ENCODE peak calls at places on chromosome 14, in five cellular contexts. One of them, this sample, is unnamed.

GRCh38 chr14:32950584-32950983 is 11.9 kb downstream of the NPAS3 start:
- DNase-seq in uterus: no peak
- DNase-seq in BE2C: no peak
- DNase-seq in right cardiac atrium: no peak
- DNase-seq in adipocyte: no peak
- DNase-seq in this sample: no peak

GRCh38 chr14:90424686-90425255 is 27.9 kb downstream of the CALM1 start:
- DNase-seq in BE2C: no peak
- DNase-seq in right cardiac atrium: no peak
- DNase-seq in uterus: no peak
- DNase-seq in adipocyte: no peak
- DNase-seq in this sample: no peak

GRCh38 chr14:100297320-100298300 is 8.6 kb downstream of the SLC25A29 start:
- DNase-seq in right cardiac atrium: peak
- DNase-seq in adipocyte: peak
- DNase-seq in uterus: peak
- DNase-seq in BE2C: no peak
- DNase-seq in this sample: peak

GRCh38 chr14:70641548-70642312 is at the start of gene TTC9:
- DNase-seq in adipocyte: peak
- DNase-seq in right cardiac atrium: peak
- DNase-seq in BE2C: peak
- DNase-seq in uterus: no peak
- DNase-seq in this sample: no peak

GRCh38 chr14:56998728-56999127 is 188.4 kb upstream of the OTX2 start:
- DNase-seq in right cardiac atrium: no peak
- DNase-seq in adipocyte: no peak
- DNase-seq in BE2C: no peak
- DNase-seq in uterus: no peak
- DNase-seq in this sample: no peak

GRCh38 chr14:30980980-30981379 is 44.5 kb upstream of the AP4S1 start:
- DNase-seq in BE2C: no peak
- DNase-seq in right cardiac atrium: no peak
- DNase-seq in adipocyte: no peak
- DNase-seq in uterus: no peak
- DNase-seq in this sample: no peak

GRCh38 chr14:64970776-64971451 is 1.2 kb downstream of the RAB15 start:
- DNase-seq in right cardiac atrium: no peak
- DNase-seq in BE2C: no peak
- DNase-seq in uterus: no peak
- DNase-seq in adipocyte: peak
- DNase-seq in this sample: no peak

GRCh38 chr14:57746563-57746962 is 119.3 kb downstream of the SLC35F4 start:
- DNase-seq in adipocyte: no peak
- DNase-seq in BE2C: no peak
- DNase-seq in uterus: no peak
- DNase-seq in right cardiac atrium: no peak
- DNase-seq in this sample: no peak

GRCh38 chr14:100698066-100698465 is 28.6 kb upstream of the DLK1 start:
- DNase-seq in uterus: no peak
- DNase-seq in adipocyte: no peak
- DNase-seq in right cardiac atrium: peak
- DNase-seq in BE2C: no peak
- DNase-seq in this sample: no peak

GRCh38 chr14:93019970-93020369 is 95.8 kb downstream of the ITPK1 start:
- DNase-seq in BE2C: no peak
- DNase-seq in adipocyte: no peak
- DNase-seq in right cardiac atrium: peak
- DNase-seq in uterus: no peak
- DNase-seq in this sample: no peak

GRCh38 chr14:70635971-70636595 is 5.6 kb upstream of the TTC9 start:
- DNase-seq in right cardiac atrium: no peak
- DNase-seq in adipocyte: no peak
- DNase-seq in uterus: no peak
- DNase-seq in BE2C: no peak
- DNase-seq in this sample: no peak

GRCh38 chr14:34930591-34931069 is 52.2 kb upstream of the SRP54 start:
- DNase-seq in adipocyte: no peak
- DNase-seq in uterus: no peak
- DNase-seq in BE2C: no peak
- DNase-seq in right cardiac atrium: no peak
- DNase-seq in this sample: no peak

GRCh38 chr14:91255820-91256219 is 11.3 kb upstream of the GPR68 start:
- DNase-seq in uterus: no peak
- DNase-seq in adipocyte: no peak
- DNase-seq in BE2C: no peak
- DNase-seq in right cardiac atrium: no peak
- DNase-seq in this sample: no peak

GRCh38 chr14:80959448-80960006 is 4.1 kb downstream of the TSHR start:
- DNase-seq in right cardiac atrium: no peak
- DNase-seq in uterus: no peak
- DNase-seq in adipocyte: no peak
- DNase-seq in BE2C: no peak
- DNase-seq in this sample: no peak

GRCh38 chr14:84770030-84770429 is 759.9 kb upstream of the FLRT2 start:
- DNase-seq in adipocyte: peak
- DNase-seq in right cardiac atrium: no peak
- DNase-seq in BE2C: no peak
- DNase-seq in uterus: no peak
- DNase-seq in this sample: no peak

GRCh38 chr14:101070540-101071492 is 167.3 kb upstream of the RTL1 start:
- DNase-seq in adipocyte: no peak
- DNase-seq in right cardiac atrium: no peak
- DNase-seq in BE2C: no peak
- DNase-seq in uterus: peak
- DNase-seq in this sample: no peak

GRCh38 chr14:75578786-75579781 is 664 bp downstream of the FLVCR2 start:
- DNase-seq in uterus: no peak
- DNase-seq in right cardiac atrium: peak
- DNase-seq in BE2C: no peak
- DNase-seq in adipocyte: no peak
- DNase-seq in this sample: no peak

GRCh38 chr14:105882626-105883025 is 356.2 kb downstream of the TMEM121 start:
- DNase-seq in uterus: peak
- DNase-seq in adipocyte: no peak
- DNase-seq in BE2C: no peak
- DNase-seq in right cardiac atrium: peak
- DNase-seq in this sample: no peak

GRCh38 chr14:51540364-51540763 is 111.3 kb upstream of the FRMD6 start:
- DNase-seq in right cardiac atrium: no peak
- DNase-seq in BE2C: no peak
- DNase-seq in uterus: no peak
- DNase-seq in adipocyte: no peak
- DNase-seq in this sample: no peak

GRCh38 chr14:51014086-51014485 is 69.8 kb upstream of the PYGL start:
- DNase-seq in adipocyte: peak
- DNase-seq in BE2C: no peak
- DNase-seq in right cardiac atrium: no peak
- DNase-seq in uterus: peak
- DNase-seq in this sample: no peak

GRCh38 chr14:85414142-85414541 is 115.8 kb upstream of the FLRT2 start:
- DNase-seq in right cardiac atrium: no peak
- DNase-seq in uterus: no peak
- DNase-seq in adipocyte: no peak
- DNase-seq in BE2C: no peak
- DNase-seq in this sample: no peak

GRCh38 chr14:94685166-94685581 is 73.0 kb downstream of the SERPINA3 start:
- DNase-seq in uterus: no peak
- DNase-seq in adipocyte: no peak
- DNase-seq in right cardiac atrium: no peak
- DNase-seq in BE2C: no peak
- DNase-seq in this sample: no peak

GRCh38 chr14:31677630-31678029 is 116.4 kb downstream of the NUBPL start:
- DNase-seq in adipocyte: no peak
- DNase-seq in uterus: no peak
- DNase-seq in right cardiac atrium: no peak
- DNase-seq in BE2C: no peak
- DNase-seq in this sample: no peak

GRCh38 chr14:51609987-51610283 is 41.8 kb upstream of the FRMD6 start:
- DNase-seq in uterus: peak
- DNase-seq in right cardiac atrium: no peak
- DNase-seq in BE2C: no peak
- DNase-seq in adipocyte: peak
- DNase-seq in this sample: no peak

GRCh38 chr14:30211326-30211725 is 283.7 kb upstream of the PRKD1 start:
- DNase-seq in uterus: no peak
- DNase-seq in right cardiac atrium: no peak
- DNase-seq in adipocyte: peak
- DNase-seq in BE2C: no peak
- DNase-seq in this sample: no peak

GRCh38 chr14:31449136-31449535 is 8.2 kb downstream of the DTD2 start:
- DNase-seq in adipocyte: no peak
- DNase-seq in uterus: no peak
- DNase-seq in BE2C: no peak
- DNase-seq in right cardiac atrium: no peak
- DNase-seq in this sample: no peak

GRCh38 chr14:93011650-93012317 is 88.8 kb downstream of the CHGA start:
- DNase-seq in BE2C: peak
- DNase-seq in right cardiac atrium: peak
- DNase-seq in adipocyte: no peak
- DNase-seq in uterus: no peak
- DNase-seq in this sample: no peak

GRCh38 chr14:90675399-90675798 is 140.8 kb downstream of the TTC7B start:
- DNase-seq in uterus: no peak
- DNase-seq in adipocyte: peak
- DNase-seq in BE2C: peak
- DNase-seq in right cardiac atrium: no peak
- DNase-seq in this sample: peak

DNA sequence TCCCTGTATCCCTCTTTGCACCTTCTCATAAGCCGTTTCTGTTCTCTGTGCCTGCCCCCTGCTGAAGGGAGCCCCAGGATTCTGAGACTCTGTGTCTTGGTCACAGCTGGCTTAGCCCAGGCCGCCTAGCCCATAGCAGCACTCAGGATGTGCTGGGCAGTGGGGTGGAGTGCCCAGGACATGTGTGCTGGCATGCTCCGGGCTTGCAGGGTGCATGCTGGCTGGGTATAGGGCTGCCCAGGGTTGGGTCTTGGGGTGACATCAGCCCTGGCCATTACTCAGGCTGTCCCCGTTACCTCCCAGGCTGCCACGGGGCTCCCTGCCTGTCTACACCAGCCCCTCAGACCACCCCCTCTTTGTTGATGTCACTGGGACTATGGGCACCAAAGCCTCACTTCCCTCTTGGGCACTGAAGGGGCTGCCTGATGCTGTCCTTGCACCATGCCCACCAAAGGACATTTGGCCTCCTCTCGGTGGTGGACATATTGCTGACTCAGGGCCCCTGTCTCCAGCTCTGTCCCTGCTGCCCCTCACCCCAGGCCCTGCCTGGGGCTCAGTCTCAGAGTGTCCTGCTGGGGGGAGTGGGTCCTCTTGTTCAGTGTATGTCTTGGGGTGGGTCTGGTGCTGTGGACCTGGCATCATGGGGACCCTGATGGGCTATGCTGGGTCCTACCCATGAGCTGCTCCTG is 2.4 kb downstream of the CEP170B start:
- DNase-seq in BE2C: no peak
- DNase-seq in right cardiac atrium: peak
- DNase-seq in uterus: peak
- DNase-seq in adipocyte: no peak
- DNase-seq in this sample: no peak
- H3K4me3 ChIP-seq in BE2C: no peak
- H3K4me3 ChIP-seq in right cardiac atrium: no peak
- H3K4me3 ChIP-seq in uterus: no peak
- H3K4me3 ChIP-seq in adipocyte: peak
- H3K4me3 ChIP-seq in this sample: no peak

DNA sequence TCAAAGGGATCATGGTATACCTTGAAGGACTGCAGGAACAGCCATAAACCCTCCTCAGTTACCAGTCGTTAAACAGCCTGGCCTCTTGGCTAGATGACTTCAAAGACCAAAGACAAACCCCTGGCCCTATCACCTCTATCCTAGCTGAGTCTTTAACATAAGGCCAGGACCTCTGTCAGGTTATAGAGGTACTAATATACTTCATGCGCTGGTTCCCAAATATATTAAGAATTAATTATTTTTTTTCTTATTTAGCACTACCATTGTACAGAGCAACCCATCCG is 459.8 kb downstream of the RAD51B start:
- DNase-seq in BE2C: no peak
- DNase-seq in uterus: no peak
- DNase-seq in right cardiac atrium: no peak
- DNase-seq in adipocyte: no peak
- DNase-seq in this sample: no peak
- H3K4me3 ChIP-seq in BE2C: no peak
- H3K4me3 ChIP-seq in uterus: no peak
- H3K4me3 ChIP-seq in right cardiac atrium: no peak
- H3K4me3 ChIP-seq in adipocyte: no peak
- H3K4me3 ChIP-seq in this sample: no peak

GRCh38 chr14:103339561-103339960 is 5.5 kb downstream of the EIF5 start:
- DNase-seq in right cardiac atrium: no peak
- DNase-seq in adipocyte: no peak
- DNase-seq in BE2C: no peak
- DNase-seq in uterus: no peak
- DNase-seq in this sample: no peak

GRCh38 chr14:103334644-103335603 is 887 bp downstream of the EIF5 start:
- DNase-seq in BE2C: peak
- DNase-seq in right cardiac atrium: peak
- DNase-seq in adipocyte: peak
- DNase-seq in uterus: peak
- DNase-seq in this sample: peak

GRCh38 chr14:103336191-103336590 is 2.2 kb downstream of the EIF5 start:
- DNase-seq in adipocyte: no peak
- DNase-seq in right cardiac atrium: no peak
- DNase-seq in uterus: no peak
- DNase-seq in BE2C: no peak
- DNase-seq in this sample: no peak

GRCh38 chr14:103340480-103341212 is 6.6 kb downstream of the EIF5 start:
- DNase-seq in uterus: no peak
- DNase-seq in adipocyte: no peak
- DNase-seq in right cardiac atrium: no peak
- DNase-seq in BE2C: no peak
- DNase-seq in this sample: no peak

GRCh38 chr14:103337794-103338193 is 3.8 kb downstream of the EIF5 start:
- DNase-seq in BE2C: no peak
- DNase-seq in right cardiac atrium: no peak
- DNase-seq in uterus: no peak
- DNase-seq in adipocyte: no peak
- DNase-seq in this sample: no peak
- H3K4me3 ChIP-seq in BE2C: no peak
- H3K4me3 ChIP-seq in right cardiac atrium: no peak
- H3K4me3 ChIP-seq in uterus: no peak
- H3K4me3 ChIP-seq in adipocyte: no peak
- H3K4me3 ChIP-seq in this sample: no peak

DNA sequence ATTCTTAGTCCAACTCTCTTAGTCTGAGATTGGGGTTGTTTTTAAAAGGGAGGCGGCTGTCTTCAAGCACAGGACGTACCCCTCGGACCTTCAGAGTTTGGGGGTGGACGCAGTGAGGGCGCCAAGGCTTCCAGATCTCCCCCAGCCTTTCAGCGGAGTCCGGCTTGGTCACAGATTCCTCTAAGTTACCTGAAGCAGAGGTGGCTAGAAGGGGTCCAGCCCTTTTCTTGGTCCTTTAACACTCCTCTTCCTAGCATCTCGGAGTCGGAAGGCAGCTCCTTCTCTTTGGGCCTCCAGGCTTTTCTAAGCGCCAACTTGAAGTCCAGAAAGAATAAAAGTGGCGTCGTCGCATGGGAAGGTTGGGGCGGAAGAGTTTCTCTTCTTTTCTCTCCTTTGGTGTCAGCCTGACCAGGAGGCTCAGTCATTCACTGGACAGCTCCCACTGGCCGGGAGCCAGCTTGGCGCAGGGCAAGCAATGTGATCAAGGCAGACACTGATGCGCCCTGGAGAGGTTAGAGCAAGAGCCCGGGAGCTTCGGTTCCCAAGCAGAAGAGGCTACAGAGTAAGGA is 9.6 kb downstream of the OR6S1 start:
- DNase-seq in adipocyte: peak
- DNase-seq in BE2C: peak
- DNase-seq in right cardiac atrium: peak
- DNase-seq in uterus: peak
- DNase-seq in this sample: no peak
- H3K4me3 ChIP-seq in adipocyte: peak
- H3K4me3 ChIP-seq in BE2C: peak
- H3K4me3 ChIP-seq in right cardiac atrium: peak
- H3K4me3 ChIP-seq in uterus: peak
- H3K4me3 ChIP-seq in this sample: peak

This sample was measured in thoracic aorta.